ENCODE peak calls at places on chromosome 1, in five cellular contexts. L is activated naive CD4-positive, alpha-beta T cell treated with anti-CD3 and anti-CD28 coated beads, Interleukin-2, amount 10 ng/mL, durations not matched to agents 7 days and 5 days; O is ACHN; E is activated T-cell treated with anti-CD3 and anti-CD28 coated beads for 4 hours; T is NCI-H1930. D is an unnamed sample.

GRCh38 chr1:43104027-43104763 is 67.9 kb downstream of the EBNA1BP2 start:
- DNase-seq in O (no peak), L (no peak), T (no peak), E (no peak), D (no peak)

GRCh38 chr1:30329263-30329753 is 394.1 kb downstream of the MATN1 start:
- DNase-seq in O (no peak), E (no peak), T (no peak), L (no peak), D (no peak)

GRCh38 chr1:25527946-25528595 is 15.3 kb upstream of the LDLRAP1 start:
- DNase-seq in O (no peak), L (no peak), T (no peak), E (no peak), D (no peak)

GRCh38 chr1:200535605-200536004 is 84.9 kb downstream of the KIF14 start:
- DNase-seq in L (peak), O (peak), E (no peak), T (no peak), D (peak)

GRCh38 chr1:1284370-1285101 is 4.3 kb downstream of the SCNN1D start:
- DNase-seq in E (no peak), T (no peak), L (no peak), O (no peak), D (no peak)

GRCh38 chr1:27403065-27403726 is 10.8 kb downstream of the GPR3 start:
- DNase-seq in O (peak), E (no peak), L (no peak), T (no peak), D (no peak)

GRCh38 chr1:8198522-8198921 is 119.4 kb upstream of the SLC45A1 start:
- DNase-seq in E (no peak), T (no peak), O (no peak), L (no peak), D (no peak)

GRCh38 chr1:94247146-94248094 is 10.0 kb upstream of the ARHGAP29 start:
- DNase-seq in O (peak), E (no peak), T (peak), L (peak), D (peak)

GRCh38 chr1:32470991-32471694 is 6.3 kb downstream of the ZBTB8B start:
- DNase-seq in O (no peak), E (no peak), L (no peak), T (no peak), D (peak)

GRCh38 chr1:1211541-1212511 is 2.1 kb downstream of the TNFRSF4 start:
- DNase-seq in O (no peak), T (no peak), L (peak), E (no peak), D (no peak)

GRCh38 chr1:58815069-58815679 is 31.3 kb upstream of the JUN start:
- DNase-seq in E (no peak), T (no peak), O (peak), L (peak), D (peak)

GRCh38 chr1:202958544-202959275 is 598 bp upstream of the ADIPOR1 start:
- DNase-seq in L (peak), E (no peak), O (no peak), T (no peak), D (no peak)

D was measured in lung microvascular endothelial cell.